ENCODE peak calls at places on chromosome 14, in eight cellular contexts. H, R, K, P, V, M, F and X are unnamed samples.

GRCh38 chr14:44803239-44803905 is 158.4 kb downstream of the KLHL28 start:
- DNase-seq in H (no peak), R (no peak), K (no peak), P (no peak), V (no peak), M (peak; percentile 71), F (no peak), X (peak; percentile 69)

GRCh38 chr14:76194327-76194726 is 42.6 kb downstream of the GPATCH2L start:
- DNase-seq in H (no peak), R (no peak), K (no peak), P (no peak), V (no peak), M (no peak), F (no peak), X (no peak)

GRCh38 chr14:44531648-44532047 is 24.6 kb upstream of the FSCB start:
- DNase-seq in H (no peak), R (no peak), K (no peak), P (no peak), V (no peak), M (no peak), F (no peak), X (no peak)

GRCh38 chr14:101252443-101253214 is 308.7 kb upstream of the DIO3 start:
- DNase-seq in H (no peak), R (no peak), K (no peak), P (no peak), V (no peak), M (no peak), F (no peak), X (no peak)

GRCh38 chr14:93035917-93036651 is 79.6 kb downstream of the ITPK1 start:
- DNase-seq in H (no peak), R (peak; percentile 83), K (no peak), P (peak; percentile 85), V (no peak), M (peak; percentile 57), F (no peak), X (peak; percentile 44)

GRCh38 chr14:104113631-104114420 is 24.6 kb upstream of the KIF26A start:
- DNase-seq in H (no peak), R (no peak), K (peak; percentile 26), P (no peak), V (no peak), M (no peak), F (no peak), X (no peak)

GRCh38 chr14:28759056-28759657 is 7.4 kb upstream of the FOXG1 start:
- DNase-seq in H (no peak), R (no peak), K (no peak), P (no peak), V (no peak), M (no peak), F (no peak), X (no peak)

GRCh38 chr14:69571879-69572633 is 2.6 kb downstream of the CCDC177 start:
- DNase-seq in H (no peak), R (peak; percentile 52), K (peak; percentile 32), P (no peak), V (no peak), M (peak; percentile 14), F (no peak), X (no peak)

GRCh38 chr14:83129503-83129902 is 1595.8 kb upstream of the SEL1L start:
- DNase-seq in H (no peak), R (no peak), K (no peak), P (no peak), V (no peak), M (no peak), F (no peak), X (no peak)

GRCh38 chr14:96816281-96816680 is 19.1 kb downstream of the VRK1 start:
- DNase-seq in H (no peak), R (no peak), K (no peak), P (no peak), V (no peak), M (no peak), F (no peak), X (no peak)

GRCh38 chr14:63157195-63157594 is 47.0 kb upstream of the RHOJ start:
- DNase-seq in H (no peak), R (no peak), K (no peak), P (no peak), V (no peak), M (no peak), F (no peak), X (no peak)

GRCh38 chr14:25116607-25117006 is 66.7 kb upstream of the STXBP6 start:
- DNase-seq in H (no peak), R (no peak), K (no peak), P (no peak), V (no peak), M (no peak), F (no peak), X (peak; percentile 50)

GRCh38 chr14:57189070-57189469 is 79.6 kb downstream of the EXOC5 start:
- DNase-seq in H (no peak), R (peak; percentile 25), K (no peak), P (no peak), V (no peak), M (peak; percentile 40), F (no peak), X (peak; percentile 50)

GRCh38 chr14:73662439-73663056 is 17.8 kb downstream of the DNAL1 start:
- DNase-seq in H (no peak), R (no peak), K (no peak), P (no peak), V (peak; percentile 55), M (peak; percentile 94), F (no peak), X (peak; percentile 94)
- TF ChIP-seq CTCF in H (peak; percentile 27), R (no peak), K (no peak), P (no peak), V (peak; percentile 16), M (peak; percentile 80), F (no peak), X (peak; percentile 83)

GRCh38 chr14:68165274-68165843 is 345.8 kb downstream of the RAD51B start:
- DNase-seq in H (no peak), R (no peak), K (no peak), P (no peak), V (no peak), M (no peak), F (no peak), X (no peak)
- TF ChIP-seq CTCF in H (no peak), R (no peak), K (no peak), P (no peak), V (no peak), M (no peak), F (no peak), X (no peak)

GRCh38 chr14:105201928-105202513 is 20.9 kb upstream of the NUDT14 start:
- DNase-seq in H (no peak), R (no peak), K (no peak), P (no peak), V (no peak), M (no peak), F (no peak), X (no peak)
- TF ChIP-seq CTCF in H (no peak), R (no peak), K (no peak), P (no peak), V (no peak), M (no peak), F (no peak), X (no peak)

GRCh38 chr14:60196291-60196690 is 31.1 kb upstream of the DHRS7 start:
- DNase-seq in H (no peak), R (no peak), K (no peak), P (no peak), V (no peak), M (no peak), F (no peak), X (no peak)
- TF ChIP-seq CTCF in H (no peak), R (no peak), K (no peak), P (no peak), V (no peak), M (no peak), F (no peak), X (no peak)

GRCh38 chr14:102954081-102954789 is 31.8 kb downstream of the AMN start:
- DNase-seq in H (no peak), R (no peak), K (no peak), P (no peak), V (no peak), M (no peak), F (no peak), X (no peak)
- TF ChIP-seq CTCF in H (no peak), R (no peak), K (no peak), P (no peak), V (no peak), M (no peak), F (no peak), X (no peak)

DNA sequence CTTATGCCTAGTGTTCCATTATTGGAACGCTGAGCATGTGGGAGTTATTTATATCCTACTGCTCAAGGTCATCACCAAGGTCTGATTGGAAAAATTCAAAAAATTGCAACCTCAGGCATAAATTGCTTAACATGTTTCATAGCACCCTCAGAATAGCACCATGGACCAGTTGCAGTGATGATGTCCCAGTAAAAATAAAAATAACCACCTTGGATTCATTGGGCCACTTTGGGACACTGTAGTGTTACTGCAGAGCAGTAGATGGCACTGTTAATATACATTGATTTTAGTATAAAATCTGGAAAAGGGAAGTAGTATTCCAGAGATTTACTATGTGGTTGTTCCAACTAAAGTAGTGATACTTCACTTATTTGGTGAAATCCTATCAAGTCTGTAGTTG is 31.0 kb upstream of the PTCSC3 start:
- DNase-seq in H (no peak), R (no peak), K (no peak), P (no peak), V (no peak), M (peak; percentile 2), F (no peak), X (no peak)
- TF ChIP-seq CTCF in H (peak; percentile 26), R (no peak), K (no peak), P (no peak), V (no peak), M (peak; percentile 36), F (no peak), X (peak; percentile 53)

GRCh38 chr14:20219033-20219432 is 4.5 kb upstream of the OR11H6 start:
- DNase-seq in H (no peak), R (no peak), K (no peak), P (no peak), V (no peak), M (no peak), F (no peak), X (peak; percentile 4)
- TF ChIP-seq CTCF in H (no peak), R (no peak), K (no peak), P (no peak), V (no peak), M (no peak), F (no peak), X (no peak)